ENCODE peak calls at places on chromosomes 2 and 18, in five cellular contexts. One of them, this sample, is unnamed.

GRCh38 chr2:107325983-107326786 is 440.2 kb upstream of the ST6GAL2 start:
- DNase-seq in heart left ventricle: peak
- DNase-seq in testis: peak
- DNase-seq in upper lobe of right lung: no peak
- DNase-seq in PC-9: no peak
- DNase-seq in this sample: no peak

GRCh38 chr2:227147023-227147422 is 17.0 kb downstream of the COL4A4 start:
- DNase-seq in heart left ventricle: no peak
- DNase-seq in testis: no peak
- DNase-seq in upper lobe of right lung: no peak
- DNase-seq in PC-9: no peak
- DNase-seq in this sample: no peak

GRCh38 chr2:161771148-161771547 is 146.9 kb downstream of the SLC4A10 start:
- DNase-seq in heart left ventricle: no peak
- DNase-seq in testis: no peak
- DNase-seq in upper lobe of right lung: no peak
- DNase-seq in PC-9: no peak
- DNase-seq in this sample: no peak

GRCh38 chr18:59228361-59228760 is 8.4 kb downstream of the GRP start:
- DNase-seq in heart left ventricle: no peak
- DNase-seq in testis: no peak
- DNase-seq in upper lobe of right lung: no peak
- DNase-seq in PC-9: no peak
- DNase-seq in this sample: no peak

GRCh38 chr2:164903944-164904343 is 51.4 kb downstream of the SLC38A11 start:
- DNase-seq in heart left ventricle: no peak
- DNase-seq in testis: no peak
- DNase-seq in upper lobe of right lung: no peak
- DNase-seq in PC-9: no peak
- DNase-seq in this sample: no peak

GRCh38 chr2:9258953-9259399 is 52.4 kb downstream of the ASAP2 start:
- DNase-seq in heart left ventricle: peak
- DNase-seq in testis: no peak
- DNase-seq in upper lobe of right lung: no peak
- DNase-seq in PC-9: no peak
- DNase-seq in this sample: no peak

GRCh38 chr2:185127412-185127811 is 529.1 kb downstream of the ZNF804A start:
- DNase-seq in heart left ventricle: no peak
- DNase-seq in testis: no peak
- DNase-seq in upper lobe of right lung: no peak
- DNase-seq in PC-9: no peak
- DNase-seq in this sample: no peak

GRCh38 chr2:219665926-219666325 is 38.5 kb downstream of the SLC4A3 start:
- DNase-seq in heart left ventricle: no peak
- DNase-seq in testis: no peak
- DNase-seq in upper lobe of right lung: no peak
- DNase-seq in PC-9: no peak
- DNase-seq in this sample: no peak

GRCh38 chr2:117935436-117935835 is 78.4 kb downstream of the CCDC93 start:
- DNase-seq in heart left ventricle: no peak
- DNase-seq in testis: no peak
- DNase-seq in upper lobe of right lung: no peak
- DNase-seq in PC-9: no peak
- DNase-seq in this sample: peak

GRCh38 chr18:49399003-49399402 is 61.4 kb downstream of the DYM start:
- DNase-seq in heart left ventricle: no peak
- DNase-seq in testis: no peak
- DNase-seq in upper lobe of right lung: no peak
- DNase-seq in PC-9: no peak
- DNase-seq in this sample: no peak

GRCh38 chr2:22253171-22253570 is 1129.4 kb downstream of the TDRD15 start:
- DNase-seq in heart left ventricle: no peak
- DNase-seq in testis: no peak
- DNase-seq in upper lobe of right lung: no peak
- DNase-seq in PC-9: no peak
- DNase-seq in this sample: no peak

DNA sequence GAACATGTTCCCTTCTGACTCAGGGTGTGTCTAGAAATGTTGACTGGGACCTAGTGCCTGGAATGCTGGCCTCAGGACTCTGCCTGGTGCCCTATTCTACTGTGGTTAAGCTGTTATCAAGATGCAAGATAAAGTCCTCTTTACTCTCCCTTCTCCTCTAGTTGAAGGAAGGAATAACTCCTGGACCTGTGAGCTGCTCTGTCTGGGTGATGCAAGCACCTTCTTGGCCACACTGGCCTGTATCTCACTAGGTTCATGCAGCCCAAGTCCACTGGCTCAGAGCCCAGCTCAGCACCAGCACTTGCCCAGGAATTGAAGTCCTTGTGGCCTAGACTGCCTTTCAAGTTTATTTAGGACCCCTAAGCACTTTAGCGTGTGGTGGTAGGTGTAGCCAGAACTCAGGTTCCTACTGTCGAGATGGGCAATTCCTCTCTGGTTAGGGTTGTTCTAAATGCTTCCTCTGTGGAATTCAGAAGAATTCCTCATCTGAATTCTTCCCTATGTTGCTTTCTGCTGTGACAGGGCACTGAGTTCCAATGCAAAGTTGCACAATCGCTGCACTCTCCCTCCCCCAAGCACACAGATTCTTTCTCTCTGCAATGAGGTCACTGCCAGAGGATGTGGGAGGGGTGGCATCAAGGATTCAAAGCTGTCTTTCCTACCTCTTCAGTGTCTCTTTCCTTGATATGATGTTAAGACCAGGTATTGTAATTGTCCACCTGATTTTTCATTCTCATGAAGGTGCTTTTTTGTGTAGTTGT is 54.7 kb downstream of the VWC2L start:
- DNase-seq in heart left ventricle: no peak
- DNase-seq in testis: peak
- DNase-seq in upper lobe of right lung: no peak
- DNase-seq in PC-9: peak
- DNase-seq in this sample: no peak
- H3K27ac ChIP-seq in heart left ventricle: no peak
- H3K27ac ChIP-seq in testis: no peak
- H3K27ac ChIP-seq in upper lobe of right lung: no peak
- H3K27ac ChIP-seq in PC-9: no peak
- H3K27ac ChIP-seq in this sample: no peak

DNA sequence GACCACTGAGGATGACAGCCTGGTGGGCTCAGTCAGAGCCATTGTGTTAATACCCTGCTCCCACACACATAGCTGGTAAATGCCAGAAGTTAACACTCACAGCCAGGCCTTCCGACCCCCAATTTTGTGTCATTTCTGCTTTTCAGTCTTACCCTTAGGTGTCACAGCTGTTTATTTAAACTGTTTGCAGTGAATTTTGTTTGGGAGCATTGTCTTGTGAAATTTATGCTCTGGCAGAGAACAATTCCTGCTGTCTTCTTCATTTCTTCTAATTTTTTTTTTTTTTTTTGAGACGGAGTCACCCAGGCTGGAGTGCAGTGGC is 8.2 kb downstream of the LPIN1 start:
- DNase-seq in heart left ventricle: no peak
- DNase-seq in testis: no peak
- DNase-seq in upper lobe of right lung: no peak
- DNase-seq in PC-9: no peak
- DNase-seq in this sample: no peak
- H3K4me3 ChIP-seq in heart left ventricle: no peak
- H3K4me3 ChIP-seq in testis: no peak
- H3K4me3 ChIP-seq in upper lobe of right lung: no peak
- H3K4me3 ChIP-seq in PC-9: no peak
- H3K4me3 ChIP-seq in this sample: no peak

GRCh38 chr18:57814555-57814954 is 11.4 kb upstream of the ATP8B1 start:
- DNase-seq in heart left ventricle: no peak
- DNase-seq in testis: no peak
- DNase-seq in upper lobe of right lung: no peak
- DNase-seq in PC-9: no peak
- DNase-seq in this sample: no peak

GRCh38 chr18:57816208-57816999 is 13.3 kb upstream of the ATP8B1 start:
- DNase-seq in heart left ventricle: no peak
- DNase-seq in testis: no peak
- DNase-seq in upper lobe of right lung: no peak
- DNase-seq in PC-9: no peak
- DNase-seq in this sample: no peak

GRCh38 chr18:57811477-57812125 is 8.5 kb upstream of the ATP8B1 start:
- DNase-seq in heart left ventricle: no peak
- DNase-seq in testis: no peak
- DNase-seq in upper lobe of right lung: no peak
- DNase-seq in PC-9: no peak
- DNase-seq in this sample: no peak

GRCh38 chr18:57812126-57812477 is 9.0 kb upstream of the ATP8B1 start:
- DNase-seq in heart left ventricle: no peak
- DNase-seq in testis: no peak
- DNase-seq in upper lobe of right lung: no peak
- DNase-seq in PC-9: no peak
- DNase-seq in this sample: no peak

DNA sequence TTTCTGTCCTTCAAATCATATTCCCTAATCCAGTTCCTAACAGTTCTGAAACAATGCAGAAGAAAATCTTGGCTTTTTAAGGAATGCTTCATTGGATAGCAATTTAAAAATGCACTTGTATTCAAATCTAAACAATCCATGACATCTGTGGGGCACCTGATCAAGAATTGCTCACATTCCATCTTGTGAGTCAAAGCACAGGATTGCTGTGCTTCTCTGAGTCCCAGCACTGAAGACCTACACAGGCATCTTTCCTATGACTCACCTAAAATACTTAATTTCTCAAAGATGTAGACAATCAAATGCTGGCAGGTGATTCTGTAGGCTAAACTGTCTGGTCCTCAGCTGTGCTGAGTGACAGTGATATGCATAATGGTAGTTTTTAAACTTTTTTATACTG is 10.1 kb upstream of the ATP8B1 start:
- DNase-seq in heart left ventricle: no peak
- DNase-seq in testis: no peak
- DNase-seq in upper lobe of right lung: no peak
- DNase-seq in PC-9: no peak
- DNase-seq in this sample: no peak
- H3K27ac ChIP-seq in heart left ventricle: no peak
- H3K27ac ChIP-seq in testis: no peak
- H3K27ac ChIP-seq in upper lobe of right lung: no peak
- H3K27ac ChIP-seq in PC-9: peak
- H3K27ac ChIP-seq in this sample: no peak

DNA sequence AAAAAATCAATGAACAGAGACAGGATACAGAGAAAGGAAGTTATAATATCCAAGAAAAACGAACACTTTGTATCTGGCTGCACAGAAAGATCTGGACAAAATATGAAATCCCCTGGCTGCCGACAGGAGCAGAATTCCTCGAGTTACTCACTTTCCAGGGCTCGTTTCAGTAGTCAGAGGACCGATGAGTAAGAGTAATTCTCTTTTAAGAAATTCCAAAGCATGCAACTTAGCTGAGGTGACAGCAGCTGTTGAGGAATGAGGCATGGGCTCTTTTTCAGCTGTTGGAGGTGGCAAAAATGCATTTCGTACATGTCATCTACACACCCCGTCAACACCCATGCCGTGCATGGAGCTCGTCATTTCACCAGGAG is 210.7 kb upstream of the SMIM21 start:
- DNase-seq in heart left ventricle: no peak
- DNase-seq in testis: peak
- DNase-seq in upper lobe of right lung: no peak
- DNase-seq in PC-9: no peak
- DNase-seq in this sample: no peak
- H3K4me3 ChIP-seq in heart left ventricle: peak
- H3K4me3 ChIP-seq in testis: peak
- H3K4me3 ChIP-seq in upper lobe of right lung: peak
- H3K4me3 ChIP-seq in PC-9: no peak
- H3K4me3 ChIP-seq in this sample: no peak

GRCh38 chr2:217953011-217953481 is 49.7 kb downstream of the TNS1 start:
- DNase-seq in heart left ventricle: no peak
- DNase-seq in testis: peak
- DNase-seq in upper lobe of right lung: peak
- DNase-seq in PC-9: no peak
- DNase-seq in this sample: no peak
- H3K27ac ChIP-seq in heart left ventricle: peak
- H3K27ac ChIP-seq in testis: peak
- H3K27ac ChIP-seq in upper lobe of right lung: peak
- H3K27ac ChIP-seq in PC-9: no peak
- H3K27ac ChIP-seq in this sample: no peak

GRCh38 chr18:55401275-55401620 is 186.7 kb downstream of the TCF4 start:
- DNase-seq in heart left ventricle: no peak
- DNase-seq in testis: no peak
- DNase-seq in upper lobe of right lung: no peak
- DNase-seq in PC-9: no peak
- DNase-seq in this sample: no peak
- H3K4me3 ChIP-seq in heart left ventricle: peak
- H3K4me3 ChIP-seq in testis: no peak
- H3K4me3 ChIP-seq in upper lobe of right lung: peak
- H3K4me3 ChIP-seq in PC-9: no peak
- H3K4me3 ChIP-seq in this sample: no peak

GRCh38 chr2:75722687-75723086 is 12.0 kb upstream of the GCFC2 start:
- DNase-seq in heart left ventricle: no peak
- DNase-seq in testis: no peak
- DNase-seq in upper lobe of right lung: no peak
- DNase-seq in PC-9: no peak
- DNase-seq in this sample: no peak
- H3K27ac ChIP-seq in heart left ventricle: no peak
- H3K27ac ChIP-seq in testis: no peak
- H3K27ac ChIP-seq in upper lobe of right lung: no peak
- H3K27ac ChIP-seq in PC-9: no peak
- H3K27ac ChIP-seq in this sample: no peak

GRCh38 chr2:113219889-113220641 is 46.3 kb downstream of the PSD4 start:
- DNase-seq in heart left ventricle: peak
- DNase-seq in testis: peak
- DNase-seq in upper lobe of right lung: peak
- DNase-seq in PC-9: peak
- DNase-seq in this sample: no peak
- H3K4me3 ChIP-seq in heart left ventricle: peak
- H3K4me3 ChIP-seq in testis: no peak
- H3K4me3 ChIP-seq in upper lobe of right lung: no peak
- H3K4me3 ChIP-seq in PC-9: no peak
- H3K4me3 ChIP-seq in this sample: no peak

GRCh38 chr2:10814142-10814541 is 1.6 kb upstream of the PDIA6 start:
- DNase-seq in heart left ventricle: no peak
- DNase-seq in testis: no peak
- DNase-seq in upper lobe of right lung: no peak
- DNase-seq in PC-9: no peak
- DNase-seq in this sample: no peak
- H3K27ac ChIP-seq in heart left ventricle: peak
- H3K27ac ChIP-seq in testis: no peak
- H3K27ac ChIP-seq in upper lobe of right lung: no peak
- H3K27ac ChIP-seq in PC-9: no peak
- H3K27ac ChIP-seq in this sample: no peak

GRCh38 chr2:216533504-216534068 is 34.9 kb downstream of the RPL37A start:
- DNase-seq in heart left ventricle: no peak
- DNase-seq in testis: no peak
- DNase-seq in upper lobe of right lung: no peak
- DNase-seq in PC-9: no peak
- DNase-seq in this sample: no peak

GRCh38 chr2:216536725-216537124 is 38.1 kb downstream of the RPL37A start:
- DNase-seq in heart left ventricle: peak
- DNase-seq in testis: peak
- DNase-seq in upper lobe of right lung: no peak
- DNase-seq in PC-9: no peak
- DNase-seq in this sample: no peak

GRCh38 chr2:216534809-216535208 is 36.2 kb downstream of the RPL37A start:
- DNase-seq in heart left ventricle: no peak
- DNase-seq in testis: no peak
- DNase-seq in upper lobe of right lung: no peak
- DNase-seq in PC-9: no peak
- DNase-seq in this sample: no peak

GRCh38 chr2:216537366-216537765 is 38.7 kb downstream of the RPL37A start:
- DNase-seq in heart left ventricle: no peak
- DNase-seq in testis: no peak
- DNase-seq in upper lobe of right lung: no peak
- DNase-seq in PC-9: no peak
- DNase-seq in this sample: no peak

GRCh38 chr2:216535454-216535995 is 36.9 kb downstream of the RPL37A start:
- DNase-seq in heart left ventricle: peak
- DNase-seq in testis: peak
- DNase-seq in upper lobe of right lung: no peak
- DNase-seq in PC-9: peak
- DNase-seq in this sample: no peak
- H3K4me3 ChIP-seq in heart left ventricle: no peak
- H3K4me3 ChIP-seq in testis: no peak
- H3K4me3 ChIP-seq in upper lobe of right lung: no peak
- H3K4me3 ChIP-seq in PC-9: no peak
- H3K4me3 ChIP-seq in this sample: no peak

This sample was measured in WERI-Rb-1.